ENCODE peak calls at places on chromosomes 4 and X, in ten cellular contexts. B is tibial artery; L is choroid plexus epithelial cell; J is psoas muscle; T is heart left ventricle; U is neural crest cell; H is CD4-positive, alpha-beta T cell; E is bronchial epithelial cell; Q is upper lobe of right lung; I is foreskin fibroblast. F is an unnamed sample.

GRCh38 chr4:158376441-158376840 is 145.2 kb upstream of the RXFP1 start:
- DNase-seq in B (no peak), L (no peak), J (no peak), T (no peak), U (no peak), H (no peak), E (no peak), Q (no peak), I (no peak), F (no peak)

GRCh38 chrX:16827225-16827624 is 41.0 kb downstream of the TXLNG start:
- DNase-seq in B (no peak), L (peak), J (no peak), T (no peak), U (no peak), H (no peak), E (peak), Q (no peak), I (no peak), F (no peak)

GRCh38 chr4:1244081-1244977 is 4.6 kb downstream of the CTBP1 start:
- DNase-seq in B (peak), L (no peak), J (peak), T (no peak), U (no peak), H (no peak), E (no peak), Q (no peak), I (peak), F (peak)

GRCh38 chr4:181528570-181529184 is 714.5 kb upstream of the TENM3 start:
- DNase-seq in B (no peak), L (peak), J (peak), T (peak), U (peak), H (no peak), E (peak), Q (peak), I (peak), F (no peak)

GRCh38 chrX:15468036-15468435 is 25.1 kb downstream of the PIR start:
- DNase-seq in B (peak), L (peak), J (peak), T (peak), U (no peak), H (no peak), E (peak), Q (no peak), I (peak), F (no peak)

GRCh38 chr4:122009524-122009923 is 57.7 kb upstream of the TRPC3 start:
- DNase-seq in B (no peak), L (no peak), J (no peak), T (no peak), U (no peak), H (no peak), E (no peak), Q (no peak), I (no peak), F (no peak)

GRCh38 chr4:184237612-184238011 is 19.9 kb upstream of the ENPP6 start:
- DNase-seq in B (no peak), L (peak), J (no peak), T (no peak), U (no peak), H (no peak), E (peak), Q (no peak), I (no peak), F (no peak)

GRCh38 chr4:135277116-135277979 is 1075.8 kb upstream of the PABPC4L start:
- DNase-seq in B (no peak), L (peak), J (no peak), T (no peak), U (no peak), H (no peak), E (no peak), Q (no peak), I (no peak), F (no peak)

GRCh38 chr4:43380093-43380492 is 487.6 kb downstream of the GRXCR1 start:
- DNase-seq in B (no peak), L (no peak), J (no peak), T (no peak), U (no peak), H (no peak), E (no peak), Q (no peak), I (no peak), F (no peak)

GRCh38 chr4:103498161-103499070 is 221.4 kb downstream of the TACR3 start:
- DNase-seq in B (no peak), L (peak), J (no peak), T (no peak), U (no peak), H (no peak), E (peak), Q (no peak), I (peak), F (no peak)

GRCh38 chr4:112766422-112766821 is 129.5 kb downstream of the LARP7 start:
- DNase-seq in B (peak), L (peak), J (no peak), T (no peak), U (peak), H (no peak), E (peak), Q (no peak), I (peak), F (no peak)
- TF ChIP-seq CTCF in B (no peak), L (peak), J (no peak), T (no peak), U (peak), H (no peak), E (peak), Q (no peak), I (peak), F (no peak)

DNA sequence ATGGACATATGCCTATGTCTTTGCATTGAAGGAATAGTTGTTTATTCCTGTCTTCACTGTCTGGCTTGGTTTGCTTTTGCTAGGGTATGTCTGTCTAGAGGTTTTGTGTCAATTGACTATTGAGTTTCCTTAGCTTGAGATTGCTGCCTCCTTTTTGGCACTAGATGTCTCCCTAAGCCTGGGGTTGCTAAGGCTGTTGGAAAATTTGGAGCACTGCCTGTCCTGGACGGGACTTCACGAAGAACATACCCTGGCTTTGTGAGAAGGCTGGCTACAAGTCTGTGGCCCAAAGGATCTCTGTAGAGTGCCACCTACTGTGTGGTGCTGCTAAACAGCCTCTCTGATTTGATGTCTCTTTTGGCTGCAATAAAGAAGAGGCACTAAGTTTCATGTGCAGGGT is 183.8 kb upstream of the NUDT10 start:
- DNase-seq in B (no peak), L (no peak), J (no peak), T (no peak), U (no peak), H (no peak), E (peak), Q (no peak), I (no peak), F (no peak)
- TF ChIP-seq CTCF in B (no peak), L (no peak), J (no peak), T (no peak), U (peak), H (no peak), E (no peak), Q (no peak), I (no peak), F (no peak)

GRCh38 chr4:111632752-111633151 is 512.5 kb upstream of the FAM241A start:
- DNase-seq in B (no peak), L (peak), J (no peak), T (no peak), U (no peak), H (no peak), E (peak), Q (no peak), I (peak), F (no peak)

GRCh38 chr4:111628437-111628836 is 516.8 kb upstream of the FAM241A start:
- DNase-seq in B (no peak), L (peak), J (no peak), T (no peak), U (no peak), H (no peak), E (no peak), Q (no peak), I (no peak), F (no peak)

GRCh38 chr4:111633663-111634266 is 511.5 kb upstream of the FAM241A start:
- DNase-seq in B (no peak), L (no peak), J (no peak), T (no peak), U (no peak), H (no peak), E (no peak), Q (no peak), I (no peak), F (no peak)

GRCh38 chr4:111630705-111631104 is 514.5 kb upstream of the FAM241A start:
- DNase-seq in B (no peak), L (peak), J (no peak), T (no peak), U (no peak), H (no peak), E (peak), Q (no peak), I (peak), F (no peak)

GRCh38 chr4:111631157-111631999 is 513.9 kb upstream of the FAM241A start:
- DNase-seq in B (no peak), L (peak), J (no peak), T (no peak), U (no peak), H (no peak), E (no peak), Q (no peak), I (peak), F (no peak)
- TF ChIP-seq CTCF in B (no peak), L (peak), J (no peak), T (peak), U (peak), H (no peak), E (peak), Q (peak), I (peak), F (no peak)

GRCh38 chr4:67204441-67204840 is 340.9 kb downstream of the CENPC start:
- DNase-seq in B (no peak), L (no peak), J (no peak), T (no peak), U (no peak), H (no peak), E (no peak), Q (no peak), I (no peak), F (no peak)

GRCh38 chr4:67201334-67201733 is 344.0 kb downstream of the CENPC start:
- DNase-seq in B (no peak), L (no peak), J (no peak), T (no peak), U (no peak), H (no peak), E (peak), Q (no peak), I (no peak), F (no peak)

GRCh38 chr4:67198757-67199156 is 346.5 kb downstream of the CENPC start:
- DNase-seq in B (no peak), L (peak), J (no peak), T (no peak), U (no peak), H (no peak), E (peak), Q (no peak), I (no peak), F (no peak)
- TF ChIP-seq CTCF in B (no peak), L (peak), J (no peak), T (no peak), U (peak), H (no peak), E (peak), Q (peak), I (no peak), F (no peak)

GRCh38 chrX:32530802-32531403 is 680.4 kb downstream of the DMD start:
- DNase-seq in B (no peak), L (peak), J (no peak), T (no peak), U (peak), H (no peak), E (peak), Q (no peak), I (peak), F (no peak)
- TF ChIP-seq CTCF in B (peak), L (peak), J (peak), T (peak), U (peak), H (peak), E (peak), Q (peak), I (peak), F (no peak)

GRCh38 chrX:132375941-132376340 is 112.9 kb downstream of the MBNL3 start:
- DNase-seq in B (no peak), L (peak), J (no peak), T (no peak), U (no peak), H (no peak), E (peak), Q (no peak), I (peak), F (no peak)
- TF ChIP-seq CTCF in B (no peak), L (peak), J (peak), T (no peak), U (peak), H (peak), E (peak), Q (no peak), I (peak), F (no peak)

DNA sequence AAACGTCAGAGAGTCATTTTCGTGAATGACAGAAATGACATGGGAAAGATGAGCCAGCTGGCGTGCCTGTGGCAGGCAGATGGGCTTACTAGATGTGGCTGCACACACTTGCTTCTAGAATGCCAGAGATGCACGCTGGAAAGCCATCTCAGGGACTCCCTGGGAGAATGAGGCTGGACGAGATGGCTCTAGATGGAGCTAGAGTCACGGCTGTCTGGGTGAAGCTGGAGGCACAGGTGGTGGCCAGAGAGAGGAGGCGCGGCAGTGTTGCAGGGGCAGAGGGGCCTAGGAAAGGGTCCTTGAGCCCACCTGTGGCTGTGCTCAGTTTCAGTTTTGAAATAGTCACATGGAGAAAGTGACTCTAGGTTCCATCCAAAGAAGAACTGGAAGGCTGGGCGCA is 26.0 kb downstream of the TKTL1 start:
- DNase-seq in B (no peak), L (peak), J (no peak), T (no peak), U (no peak), H (no peak), E (no peak), Q (no peak), I (peak), F (no peak)
- TF ChIP-seq CTCF in B (no peak), L (peak), J (no peak), T (no peak), U (no peak), H (no peak), E (no peak), Q (no peak), I (no peak), F (no peak)

GRCh38 chr4:185903205-185903604 is 91.2 kb upstream of the SORBS2 start:
- DNase-seq in B (no peak), L (peak), J (no peak), T (no peak), U (no peak), H (no peak), E (peak), Q (no peak), I (no peak), F (no peak)
- TF ChIP-seq CTCF in B (no peak), L (no peak), J (no peak), T (no peak), U (no peak), H (no peak), E (no peak), Q (no peak), I (no peak), F (no peak)

F was measured in sigmoid colon.